ENCODE peak calls at places on chromosomes 12 and 14, in ten cellular contexts. E, R, H, Y, S, Z, K, T, N and V are unnamed samples.

GRCh38 chr12:53626702-53627169 is 554 bp upstream of the ATF7 start:
- DNase-seq in E (no peak), R (no peak), H (no peak), Y (no peak), S (no peak), Z (no peak), K (no peak), T (no peak), N (no peak), V (no peak)

GRCh38 chr12:93645702-93646101 is 31.5 kb upstream of the CRADD start:
- DNase-seq in E (peak; percentile 63), R (no peak), H (no peak), Y (no peak), S (no peak), Z (peak; percentile 22), K (no peak), T (no peak), N (no peak), V (no peak)

GRCh38 chr12:32198555-32198954 is 91.9 kb downstream of the BICD1 start:
- DNase-seq in E (no peak), R (no peak), H (no peak), Y (no peak), S (no peak), Z (peak; percentile 69), K (no peak), T (no peak), N (no peak), V (no peak)

GRCh38 chr14:99529899-99530298 is 48.7 kb downstream of the CCNK start:
- DNase-seq in E (peak; percentile 15), R (no peak), H (no peak), Y (no peak), S (no peak), Z (no peak), K (no peak), T (no peak), N (no peak), V (no peak)

GRCh38 chr12:50642755-50643154 is 121.1 kb upstream of the ATF1 start:
- DNase-seq in E (no peak), R (no peak), H (no peak), Y (no peak), S (no peak), Z (no peak), K (no peak), T (no peak), N (no peak), V (no peak)

GRCh38 chr14:53967606-53968005 is 11.0 kb upstream of the BMP4 start:
- DNase-seq in E (no peak), R (no peak), H (no peak), Y (no peak), S (no peak), Z (no peak), K (no peak), T (no peak), N (no peak), V (no peak)

GRCh38 chr14:68000516-68000915 is 180.9 kb downstream of the RAD51B start:
- DNase-seq in E (no peak), R (no peak), H (no peak), Y (no peak), S (no peak), Z (no peak), K (no peak), T (no peak), N (no peak), V (no peak)

GRCh38 chr14:51095854-51096823 is 1.2 kb upstream of the TRIM9 start:
- DNase-seq in E (peak; percentile 42), R (no peak), H (peak; percentile 28), Y (peak; percentile 31), S (no peak), Z (peak; percentile 50), K (peak; percentile 34), T (no peak), N (peak; percentile 43), V (peak; percentile 66)

GRCh38 chr14:64923015-64923414 is 8.8 kb downstream of the CHURC1 start:
- DNase-seq in E (no peak), R (no peak), H (no peak), Y (no peak), S (no peak), Z (no peak), K (no peak), T (no peak), N (no peak), V (no peak)

GRCh38 chr14:60656755-60657608 is 7.7 kb upstream of the SIX1 start:
- DNase-seq in E (peak; percentile 78), R (no peak), H (peak; percentile 67), Y (peak; percentile 71), S (peak; percentile 80), Z (peak; percentile 79), K (peak; percentile 76), T (no peak), N (peak; percentile 62), V (no peak)

GRCh38 chr14:32110200-32110896 is 33.2 kb downstream of the ARHGAP5 start:
- DNase-seq in E (no peak), R (no peak), H (no peak), Y (no peak), S (no peak), Z (no peak), K (no peak), T (no peak), N (no peak), V (no peak)

GRCh38 chr12:108805136-108805535 is 52.2 kb downstream of the SSH1 start:
- DNase-seq in E (no peak), R (no peak), H (no peak), Y (no peak), S (no peak), Z (no peak), K (no peak), T (no peak), N (no peak), V (no peak)

GRCh38 chr12:5197127-5197526 is 153.4 kb downstream of the KCNA5 start:
- DNase-seq in E (peak; percentile 93), R (no peak), H (no peak), Y (no peak), S (no peak), Z (no peak), K (no peak), T (no peak), N (no peak), V (no peak)

GRCh38 chr12:45299132-45299692 is 83.3 kb downstream of the ANO6 start:
- DNase-seq in E (peak; percentile 46), R (no peak), H (no peak), Y (no peak), S (peak; percentile 52), Z (no peak), K (no peak), T (no peak), N (no peak), V (no peak)

GRCh38 chr12:55925371-55925770 is 2.3 kb downstream of the PYM1 start:
- DNase-seq in E (no peak), R (no peak), H (no peak), Y (no peak), S (no peak), Z (no peak), K (no peak), T (no peak), N (no peak), V (no peak)
- H3K4me3 ChIP-seq in E (no peak overlapping the region), R (no peak overlapping the region), H (no peak overlapping the region), Y (no peak overlapping the region), S (peak overlapping the region; percentile 100), Z (no peak overlapping the region), K (peak overlapping the region; percentile 96), T (peak overlapping the region; percentile 97), N (no peak overlapping the region), V (no peak overlapping the region)

GRCh38 chr14:95559203-95559602 is 24.4 kb downstream of the GLRX5 start:
- DNase-seq in E (no peak), R (no peak), H (no peak), Y (no peak), S (no peak), Z (no peak), K (no peak), T (no peak), N (no peak), V (peak; percentile 89)

GRCh38 chr14:95562892-95563685 is 28.2 kb downstream of the GLRX5 start:
- DNase-seq in E (peak; percentile 14), R (no peak), H (no peak), Y (no peak), S (no peak), Z (no peak), K (no peak), T (no peak), N (no peak), V (no peak)

GRCh38 chr14:95557832-95558231 is 23.0 kb downstream of the GLRX5 start:
- DNase-seq in E (no peak), R (no peak), H (no peak), Y (no peak), S (no peak), Z (no peak), K (no peak), T (no peak), N (no peak), V (no peak)

GRCh38 chr14:95564060-95564459 is 29.2 kb downstream of the GLRX5 start:
- DNase-seq in E (peak; percentile 78), R (peak; percentile 53), H (peak; percentile 4), Y (no peak), S (no peak), Z (peak; percentile 15), K (no peak), T (no peak), N (no peak), V (no peak)

DNA sequence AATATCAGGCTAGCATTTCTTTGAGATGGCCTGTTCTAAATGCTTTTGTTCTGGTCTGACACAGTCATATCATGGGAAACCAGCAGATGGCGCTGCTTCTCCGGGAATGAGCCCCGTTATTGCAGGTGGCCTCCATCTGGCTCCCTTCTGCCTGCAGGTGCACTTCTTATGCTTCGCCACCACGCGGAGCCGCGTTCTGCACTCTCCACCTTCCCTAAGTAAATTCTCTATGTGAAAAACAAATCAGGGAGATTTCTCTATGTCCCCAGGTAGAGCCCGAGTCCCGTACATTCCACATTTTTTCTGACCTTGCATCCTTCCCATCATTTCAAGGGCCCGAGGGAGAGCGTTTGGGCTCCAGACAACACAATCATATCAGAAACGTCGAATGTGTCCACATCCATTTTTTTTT is 26.2 kb downstream of the GLRX5 start:
- DNase-seq in E (peak; percentile 84), R (peak; percentile 78), H (peak; percentile 56), Y (peak; percentile 87), S (peak; percentile 67), Z (peak; percentile 73), K (peak; percentile 85), T (peak; percentile 68), N (peak; percentile 90), V (peak; percentile 62)
- TF ChIP-seq CTCF in E (peak; percentile 93), R (peak; percentile 94), H (peak; percentile 91), Y (peak; percentile 98), S (peak; percentile 92), Z (peak; percentile 92), K (peak; percentile 94), T (peak; percentile 97), N (peak; percentile 94), V (peak; percentile 99)

DNA sequence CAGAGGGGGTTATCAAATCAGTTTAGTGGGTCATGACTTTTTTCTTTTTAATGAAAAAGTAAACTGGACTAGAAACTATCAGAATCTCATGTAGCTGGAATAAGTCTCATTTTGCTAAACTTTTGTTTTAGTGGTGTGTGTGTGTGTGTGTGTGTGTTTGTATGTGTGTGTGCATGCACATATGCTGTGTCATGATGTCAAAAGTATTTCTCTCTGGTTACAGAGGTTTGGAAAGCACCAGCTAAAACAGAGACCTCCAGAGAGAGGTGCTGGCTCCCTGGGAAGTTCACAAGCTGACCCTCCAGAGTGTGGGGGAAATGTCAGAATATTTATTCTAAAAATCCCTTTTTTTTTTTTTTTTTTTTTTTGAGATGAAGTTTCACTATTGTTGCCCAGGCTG is 114.7 kb downstream of the LGMN start:
- DNase-seq in E (peak; percentile 32), R (no peak), H (no peak), Y (no peak), S (no peak), Z (no peak), K (no peak), T (no peak), N (no peak), V (no peak)
- H3K4me3 ChIP-seq in E (no peak overlapping the region), R (no peak overlapping the region), H (no peak overlapping the region), Y (no peak overlapping the region), S (no peak overlapping the region), Z (no peak overlapping the region), K (no peak overlapping the region), T (no peak overlapping the region), N (no peak overlapping the region), V (no peak overlapping the region)

GRCh38 chr14:63890553-63890952 is 37.7 kb downstream of the SYNE2 start:
- DNase-seq in E (no peak), R (no peak), H (no peak), Y (no peak), S (no peak), Z (no peak), K (no peak), T (no peak), N (no peak), V (no peak)
- TF ChIP-seq CTCF in E (no peak), R (no peak), H (no peak), Y (no peak), S (no peak), Z (no peak), K (no peak), T (no peak), N (no peak), V (no peak)